ENCODE peak calls at places on chromosomes 6 and 20, in four cellular contexts. W is mucosa of descending colon, H is stomach, C is tibial artery. P is an unnamed sample.

GRCh38 chr20:41086402-41087324 is 50.7 kb upstream of the PLCG1 start:
- DNase-seq in W (no peak), H (no peak), C (no peak), P (peak; percentile 27)

GRCh38 chr6:110325197-110325596 is 33.0 kb downstream of the METTL24 start:
- DNase-seq in W (no peak), H (no peak), C (no peak), P (no peak)

GRCh38 chr6:32153835-32154513 is at the start of gene PPT2:
- DNase-seq in W (peak; percentile 87), H (peak; percentile 82), C (peak; percentile 97), P (peak; percentile 62)

GRCh38 chr6:168157272-168158007 is 78.4 kb upstream of the FRMD1 start:
- DNase-seq in W (no peak), H (no peak), C (peak; percentile 35), P (no peak)

GRCh38 chr20:33234050-33234449 is 1.7 kb upstream of the BPIFA1 start:
- DNase-seq in W (no peak), H (no peak), C (peak; percentile 3), P (no peak)

GRCh38 chr6:128131036-128131435 is 230.2 kb upstream of the THEMIS start:
- DNase-seq in W (no peak), H (no peak), C (no peak), P (no peak)

GRCh38 chr20:3788685-3789155 is 2.2 kb upstream of the CENPB start:
- DNase-seq in W (peak; percentile 46), H (no peak), C (no peak), P (no peak)

GRCh38 chr20:45128066-45128465 is 3.8 kb upstream of the WFDC12 start:
- DNase-seq in W (no peak), H (no peak), C (no peak), P (no peak)

GRCh38 chr20:53930651-53931504 is 139.5 kb downstream of the BCAS1 start:
- DNase-seq in W (no peak), H (no peak), C (no peak), P (no peak)

GRCh38 chr6:33117826-33118277 is 42.1 kb downstream of the HLA-DPB1 start:
- DNase-seq in W (no peak), H (no peak), C (no peak), P (no peak)

GRCh38 chr20:407097-407952 is 774 bp upstream of the RBCK1 start:
- DNase-seq in W (peak; percentile 85), H (peak; percentile 82), C (peak; percentile 87), P (peak; percentile 63)
- TF ChIP-seq CTCF in W (peak; percentile 5), H (no peak), C (no peak), P (peak; percentile 8)

GRCh38 chr6:14281831-14282230 is 164.3 kb downstream of the CD83 start:
- DNase-seq in W (no peak), H (no peak), C (no peak), P (no peak)

GRCh38 chr6:14282854-14283505 is 165.4 kb downstream of the CD83 start:
- DNase-seq in W (no peak), H (no peak), C (no peak), P (no peak)

GRCh38 chr6:14280006-14280510 is 162.5 kb downstream of the CD83 start:
- DNase-seq in W (no peak), H (no peak), C (no peak), P (no peak)

GRCh38 chr6:14282326-14282725 is 164.8 kb downstream of the CD83 start:
- DNase-seq in W (no peak), H (no peak), C (no peak), P (no peak)

DNA sequence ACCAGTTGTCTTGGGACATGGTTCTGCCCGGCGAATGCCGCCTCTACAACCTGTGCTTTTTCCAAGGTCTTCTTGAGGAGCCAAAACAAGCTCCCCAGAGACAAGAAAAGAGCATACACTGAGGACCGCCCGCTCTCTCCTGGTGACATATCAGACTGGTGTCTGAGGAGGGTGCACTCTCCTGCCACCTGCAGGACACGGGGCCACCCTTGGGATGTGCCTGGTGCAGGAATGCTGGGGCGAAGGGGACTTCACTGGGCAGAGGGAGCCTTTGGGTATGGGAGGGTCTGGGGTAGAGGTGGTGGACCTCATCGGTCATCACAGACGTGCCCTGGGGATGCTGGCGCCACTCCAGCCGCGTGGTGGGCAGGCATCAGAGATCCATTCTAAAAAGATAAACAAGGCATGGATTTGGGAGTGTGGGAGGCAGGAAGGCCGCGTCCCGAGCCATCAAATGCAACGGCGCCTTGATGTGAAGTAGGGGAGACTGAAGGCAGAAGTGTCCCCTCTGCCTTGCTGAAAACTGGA is 163.3 kb downstream of the CD83 start:
- DNase-seq in W (no peak), H (no peak), C (no peak), P (no peak)
- TF ChIP-seq CTCF in W (no peak), H (no peak), C (no peak), P (no peak)

GRCh38 chr6:88919032-88919431 is 44.4 kb downstream of the RNGTT start:
- DNase-seq in W (no peak), H (no peak), C (no peak), P (no peak)
- TF ChIP-seq CTCF in W (no peak), H (no peak), C (peak; percentile 18), P (no peak)

DNA sequence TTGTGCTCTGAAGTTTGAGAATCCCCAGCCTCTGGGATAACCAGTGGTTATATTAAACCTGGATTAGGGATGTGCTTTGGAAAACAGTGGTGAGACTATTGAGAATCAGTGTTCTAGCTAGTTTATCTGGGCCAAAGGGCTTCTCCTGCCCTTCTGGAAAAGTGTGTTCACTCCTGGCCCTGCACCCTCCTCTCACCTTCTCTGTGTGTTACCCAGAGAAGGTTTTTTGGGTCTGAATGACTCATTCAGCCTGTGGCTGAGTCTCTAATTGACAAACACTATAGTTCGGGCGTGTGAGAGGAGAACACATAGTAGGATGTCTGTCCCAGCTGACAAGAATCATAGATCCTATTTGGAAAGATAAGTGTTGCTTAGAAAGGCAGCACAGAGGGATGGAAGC is 66.7 kb downstream of the LRRC1 start:
- DNase-seq in W (no peak), H (no peak), C (no peak), P (no peak)
- TF ChIP-seq CTCF in W (no peak), H (no peak), C (no peak), P (no peak)

DNA sequence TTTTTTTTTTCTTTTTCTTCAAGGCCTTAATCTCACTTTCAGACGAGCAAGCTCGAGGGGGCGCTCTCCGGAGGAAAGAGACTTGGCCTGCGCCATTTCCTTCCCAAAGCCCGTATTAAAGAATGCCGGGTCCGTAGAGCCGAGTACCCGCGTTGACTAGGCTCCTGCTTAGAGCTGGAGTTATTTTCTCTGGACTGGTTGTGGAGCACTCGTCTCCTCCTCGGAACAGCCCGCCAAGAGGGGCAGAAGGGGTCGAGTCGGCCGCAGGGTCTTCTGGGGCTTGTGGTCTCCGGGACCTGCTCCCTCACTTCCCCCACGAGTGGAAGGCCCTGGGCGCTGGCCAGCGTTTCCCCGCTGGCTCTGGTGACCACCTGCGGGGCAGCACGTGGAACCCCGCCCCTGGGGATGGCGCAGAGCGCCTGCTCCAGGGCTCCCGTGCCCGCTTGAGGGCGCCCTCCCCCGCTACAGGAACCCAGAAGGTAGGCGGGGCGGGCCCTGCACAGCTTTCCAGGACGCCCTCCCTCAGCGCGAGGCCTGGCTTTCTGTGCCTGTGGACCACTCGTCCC is 2.7 kb upstream of the MEI4 start:
- DNase-seq in W (no peak), H (no peak), C (no peak), P (peak; percentile 5)
- TF ChIP-seq CTCF in W (no peak), H (no peak), C (no peak), P (no peak)

GRCh38 chr6:61947311-61947970 is 338.6 kb downstream of the KHDRBS2 start:
- DNase-seq in W (no peak), H (no peak), C (no peak), P (no peak)
- TF ChIP-seq CTCF in W (no peak), H (no peak), C (no peak), P (no peak)

GRCh38 chr20:19783966-19784401 is 25.9 kb downstream of the RIN2 start:
- DNase-seq in W (no peak), H (peak; percentile 36), C (no peak), P (no peak)
- TF ChIP-seq CTCF in W (no peak), H (no peak), C (no peak), P (no peak)

GRCh38 chr6:17103715-17104114 is 1.9 kb downstream of the STMND1 start:
- DNase-seq in W (no peak), H (no peak), C (no peak), P (no peak)
- TF ChIP-seq CTCF in W (no peak), H (no peak), C (no peak), P (no peak)